ENCODE peak calls at places on chromosomes 6 and 20, in five cellular contexts. M is SJSA1, D is T1000, S is NCI-H1417, G is EL. F is an unnamed sample.

GRCh38 chr6:93416575-93417420 is 2.6 kb downstream of the EPHA7 start:
- DNase-seq in D (peak), G (no peak), M (no peak), S (peak), F (no peak)

GRCh38 chr6:32087574-32088486 is 21.3 kb downstream of the TNXB start:
- DNase-seq in S (no peak), G (peak), M (no peak), D (no peak), F (no peak)

GRCh38 chr20:32972181-32973076 is 31.8 kb downstream of the SUN5 start:
- DNase-seq in G (no peak), D (no peak), S (no peak), M (peak), F (no peak)

GRCh38 chr20:381581-382290 is 1.2 kb downstream of the TRIB3 start:
- DNase-seq in S (peak), G (peak), D (no peak), M (peak), F (no peak)

GRCh38 chr20:47336013-47336754 is 20.3 kb downstream of the ZMYND8 start:
- DNase-seq in M (peak), G (peak), D (no peak), S (no peak), F (no peak)

GRCh38 chr6:5679696-5680494 is 326.8 kb downstream of the NRN1 start:
- DNase-seq in D (no peak), G (no peak), S (no peak), M (no peak), F (no peak)

GRCh38 chr6:129592516-129593232 is 117.3 kb downstream of the ARHGAP18 start:
- DNase-seq in M (no peak), G (peak), D (no peak), S (no peak), F (no peak)

GRCh38 chr6:35419431-35419830 is 32.7 kb upstream of the FANCE start:
- DNase-seq in M (peak), G (peak), S (no peak), D (no peak), F (peak)